ENCODE peak calls at places on chromosomes 5 and 9, in nine cellular contexts. M is A549, Y is sigmoid colon, K is GM12865, U is epithelial cell of esophagus, J is PC-9, E is BJ, S is transverse colon, W is retinal pigment epithelial cell. C is an unnamed sample.

GRCh38 chr9:124684140-124684539 is 87.0 kb downstream of the NR6A1 start:
- DNase-seq in M (no peak), U (no peak), J (no peak), K (no peak), W (no peak), S (no peak), Y (no peak), E (no peak), C (no peak)

GRCh38 chr5:19241690-19242089 is 746.3 kb downstream of the CDH18 start:
- DNase-seq in Y (no peak), M (no peak), U (peak), E (no peak), S (no peak), W (no peak), K (no peak), J (no peak), C (no peak)

GRCh38 chr9:108017671-108018070 is 528.1 kb upstream of the KLF4 start:
- DNase-seq in S (no peak), M (no peak), U (peak), W (no peak), E (no peak), K (no peak), Y (no peak), J (no peak), C (no peak)

GRCh38 chr5:133247145-133247709 is 195.4 kb downstream of the HSPA4 start:
- DNase-seq in Y (no peak), K (no peak), U (peak), M (no peak), E (no peak), J (no peak), W (no peak), S (no peak), C (no peak)

GRCh38 chr9:22170990-22171663 is 162.0 kb upstream of the CDKN2B start:
- DNase-seq in J (no peak), Y (no peak), U (no peak), M (no peak), S (no peak), E (no peak), K (peak), W (no peak), C (no peak)

GRCh38 chr9:16625831-16626230 is 244.6 kb downstream of the BNC2 start:
- DNase-seq in K (no peak), E (no peak), M (no peak), J (no peak), S (no peak), W (no peak), U (no peak), Y (no peak), C (no peak)

GRCh38 chr9:83219154-83219923 is 156.4 kb upstream of the RASEF start:
- DNase-seq in E (no peak), U (peak), Y (peak), W (peak), S (peak), K (peak), J (peak), M (peak), C (peak)

GRCh38 chr9:89590415-89590814 is 14.4 kb upstream of the GADD45G start:
- DNase-seq in E (no peak), S (no peak), J (no peak), W (no peak), K (no peak), Y (no peak), M (no peak), U (no peak), C (no peak)

GRCh38 chr5:73544429-73545402 is 20.7 kb downstream of the ANKRA2 start:
- DNase-seq in S (peak), W (no peak), J (no peak), Y (no peak), K (no peak), E (no peak), M (no peak), U (peak), C (peak)

GRCh38 chr5:78577992-78578391 is 70.6 kb downstream of the LHFPL2 start:
- DNase-seq in U (no peak), K (no peak), E (no peak), W (no peak), M (no peak), Y (no peak), J (no peak), S (no peak), C (no peak)

GRCh38 chr9:5072871-5073270 is 87.8 kb downstream of the JAK2 start:
- DNase-seq in M (no peak), E (no peak), S (no peak), Y (no peak), K (no peak), J (no peak), W (no peak), U (no peak), C (no peak)

GRCh38 chr5:150700298-150700599 is 613 bp downstream of the RBM22 start:
- DNase-seq in W (no peak), M (no peak), U (no peak), Y (no peak), S (no peak), J (no peak), E (no peak), K (no peak), C (no peak)

GRCh38 chr5:144227363-144227762 is 56.7 kb downstream of the KCTD16 start:
- DNase-seq in M (no peak), S (no peak), U (no peak), W (no peak), J (no peak), E (no peak), K (no peak), Y (no peak), C (no peak)

GRCh38 chr9:95283678-95284077 is 33.8 kb downstream of the FANCC start:
- DNase-seq in S (no peak), U (peak), M (no peak), W (no peak), K (no peak), J (no peak), Y (no peak), E (no peak), C (no peak)

GRCh38 chr5:9654886-9655285 is 24.7 kb upstream of the TAS2R1 start:
- DNase-seq in K (no peak), E (no peak), U (no peak), J (no peak), W (no peak), M (no peak), S (no peak), Y (no peak), C (no peak)

GRCh38 chr9:135701067-135701967 is 668 bp upstream of the KCNT1 start:
- DNase-seq in M (no peak), J (no peak), E (no peak), U (no peak), K (no peak), Y (no peak), S (no peak), W (no peak), C (no peak)
- H3K4me3 ChIP-seq in M (peak), J (no peak), E (no peak), U (no peak), K (no peak), Y (no peak), S (no peak), W (no peak), C (no peak)

GRCh38 chr5:67205981-67206380 is 9.4 kb upstream of the CD180 start:
- DNase-seq in E (no peak), K (no peak), U (no peak), M (no peak), S (no peak), J (no peak), W (no peak), Y (peak), C (no peak)
- H3K4me3 ChIP-seq in E (no peak), K (no peak), U (no peak), M (no peak), S (no peak), J (no peak), W (no peak), Y (no peak), C (no peak)

GRCh38 chr9:120927125-120928014 is 774 bp upstream of the TRAF1 start:
- DNase-seq in U (no peak), E (no peak), Y (peak), J (no peak), W (no peak), K (peak), S (no peak), M (no peak), C (no peak)
- H3K4me3 ChIP-seq in U (no peak), E (no peak), Y (no peak), J (no peak), W (no peak), K (peak), S (no peak), M (no peak), C (no peak)

GRCh38 chr9:129143031-129143441 is 31.8 kb downstream of the PTPA start:
- DNase-seq in K (peak), W (peak), J (peak), E (peak), Y (peak), M (peak), S (peak), U (peak), C (peak)

GRCh38 chr9:129141066-129142041 is 30.1 kb downstream of the PTPA start:
- DNase-seq in U (peak), K (peak), E (peak), M (no peak), J (peak), Y (peak), S (peak), W (peak), C (peak)

GRCh38 chr9:129143461-129143927 is 32.3 kb downstream of the PTPA start:
- DNase-seq in S (peak), J (no peak), K (no peak), M (no peak), W (no peak), Y (peak), U (no peak), E (no peak), C (peak)

GRCh38 chr9:129142115-129142514 is 30.9 kb downstream of the PTPA start:
- DNase-seq in U (no peak), W (no peak), Y (no peak), E (no peak), M (no peak), S (no peak), J (no peak), K (no peak), C (no peak)

GRCh38 chr9:129142536-129142935 is 31.3 kb downstream of the PTPA start:
- DNase-seq in K (no peak), E (no peak), W (no peak), S (no peak), Y (no peak), J (no peak), U (no peak), M (no peak), C (no peak)
- H3K4me3 ChIP-seq in K (no peak), E (no peak), W (peak), S (no peak), Y (no peak), J (no peak), U (no peak), M (no peak), C (no peak)

GRCh38 chr5:177386542-177386941 is 2.3 kb downstream of the SLC34A1 start:
- DNase-seq in E (no peak), K (no peak), M (no peak), Y (no peak), S (no peak), J (no peak), W (no peak), U (no peak), C (no peak)

GRCh38 chr5:177388521-177389052 is 4.4 kb downstream of the SLC34A1 start:
- DNase-seq in J (no peak), U (peak), E (no peak), M (no peak), K (peak), Y (no peak), S (no peak), W (no peak), C (no peak)

GRCh38 chr5:177387405-177387804 is 3.2 kb downstream of the SLC34A1 start:
- DNase-seq in Y (no peak), K (no peak), M (no peak), E (no peak), W (no peak), S (no peak), U (no peak), J (no peak), C (no peak)

GRCh38 chr5:177390363-177391300 is 6.4 kb downstream of the SLC34A1 start:
- DNase-seq in S (peak), Y (peak), E (no peak), M (peak), K (peak), W (peak), J (peak), U (peak), C (peak)

DNA sequence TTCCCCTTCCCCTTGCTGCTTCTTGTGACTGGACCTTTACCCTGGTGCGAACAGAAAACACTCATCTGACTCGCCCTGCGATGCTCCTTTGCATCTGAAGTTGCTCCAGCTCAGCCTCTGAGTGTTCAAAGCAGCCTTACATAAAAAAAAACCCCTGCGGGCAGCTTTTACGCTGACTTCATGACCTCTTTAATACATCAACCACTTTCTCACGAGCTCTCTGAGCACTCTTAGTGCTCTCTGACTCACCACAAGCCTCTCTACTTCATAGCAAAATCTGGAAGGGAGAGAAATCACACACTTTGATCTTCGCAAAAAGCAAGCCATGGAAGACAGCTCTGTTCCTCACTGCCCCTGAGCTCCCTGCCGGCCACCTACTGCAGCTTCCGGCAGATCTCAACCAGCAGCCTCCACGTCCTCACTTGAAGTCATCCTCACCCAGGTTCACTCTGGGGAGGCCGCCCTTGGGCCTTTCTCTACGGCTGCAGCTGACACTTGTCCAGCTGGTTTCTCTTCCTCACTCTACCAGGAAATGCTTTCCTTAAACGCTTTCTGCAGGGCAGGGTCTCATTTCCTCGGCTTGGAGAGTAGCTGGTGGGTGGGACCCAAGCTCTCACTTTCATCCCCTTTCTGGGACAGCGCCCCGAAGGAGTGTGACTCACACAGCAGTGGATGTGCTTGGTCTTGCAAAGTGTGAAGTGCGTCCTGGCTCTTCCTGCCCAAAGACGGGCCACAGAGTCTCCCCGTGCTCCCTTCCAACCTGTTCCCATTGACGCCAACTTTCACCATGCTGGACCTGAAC is 5.3 kb downstream of the SLC34A1 start:
- DNase-seq in J (peak), U (peak), E (peak), M (no peak), S (no peak), K (peak), Y (no peak), W (peak), C (no peak)
- H3K4me3 ChIP-seq in J (peak), U (no peak), E (no peak), M (no peak), S (no peak), K (peak), Y (no peak), W (no peak), C (no peak)

DNA sequence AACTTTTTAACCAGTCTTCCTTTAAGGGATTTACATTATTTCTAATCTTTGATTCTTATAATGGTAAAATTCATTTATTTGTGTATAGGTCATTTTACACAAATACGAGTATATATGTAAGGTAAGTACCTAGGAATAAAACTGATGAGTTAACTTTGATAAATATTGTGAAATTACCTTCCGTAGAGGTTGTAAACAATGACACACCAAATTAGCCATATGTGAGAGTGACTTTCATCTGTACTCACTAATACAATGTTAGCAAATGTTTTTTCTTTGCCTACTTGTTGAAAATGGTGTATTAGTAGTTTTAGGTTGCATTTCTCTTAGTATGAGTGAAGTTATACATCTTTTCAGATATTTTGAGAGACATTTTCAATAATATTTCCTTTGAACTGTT is 42.6 kb upstream of the TSLP start:
- DNase-seq in W (no peak), K (no peak), J (no peak), S (no peak), E (no peak), U (peak), M (no peak), Y (no peak), C (no peak)
- H3K4me3 ChIP-seq in W (no peak), K (no peak), J (no peak), S (no peak), E (no peak), U (no peak), M (no peak), Y (no peak), C (no peak)

DNA sequence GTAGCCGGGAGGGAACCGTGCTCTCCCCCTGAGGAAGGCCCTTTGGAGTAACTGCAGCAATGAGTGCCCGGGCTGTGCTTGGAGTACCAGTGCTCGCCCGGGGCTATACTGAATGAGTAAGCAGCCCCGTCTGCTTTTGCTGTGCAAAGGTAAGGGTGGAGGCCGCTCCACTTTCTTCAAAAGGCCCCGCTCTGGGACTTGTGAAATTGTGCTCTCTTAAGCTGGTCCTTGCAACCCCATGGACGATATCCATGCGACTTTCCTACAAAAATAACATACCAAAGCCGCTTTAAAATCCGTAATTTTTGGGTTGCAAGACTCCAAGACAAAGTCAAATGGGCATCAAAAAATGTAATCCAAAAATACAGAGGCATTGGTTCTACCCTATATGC is 579 bp upstream of the TNFAIP8 start:
- DNase-seq in W (no peak), E (no peak), U (peak), Y (no peak), J (peak), M (no peak), K (peak), S (no peak), C (no peak)
- H3K4me3 ChIP-seq in W (peak), E (peak), U (peak), Y (peak), J (peak), M (no peak), K (peak), S (peak), C (no peak)